ENCODE peak calls at places on chromosomes 6 and 20, in seven cellular contexts. X is epithelial cell of esophagus, J is mucosa of descending colon, H is NT2/D1, N is pulmonary artery endothelial cell, Q is cardiac fibroblast, O is kidney tubule cell. G is an unnamed sample.

GRCh38 chr6:62150048-62150663 is 135.9 kb downstream of the KHDRBS2 start:
- DNase-seq in N (no peak), O (peak; percentile 49), H (peak; percentile 6), J (no peak), Q (peak; percentile 46), X (peak; percentile 70), G (peak; percentile 1)

GRCh38 chr20:44496976-44497375 is 21.3 kb downstream of the TTPAL start:
- DNase-seq in Q (peak; percentile 32), X (peak; percentile 98), J (no peak), O (peak; percentile 94), N (no peak), H (peak; percentile 18), G (no peak)

GRCh38 chr6:101645770-101646169 is 252.3 kb downstream of the GRIK2 start:
- DNase-seq in H (no peak), O (no peak), Q (no peak), N (no peak), J (no peak), X (no peak), G (no peak)

GRCh38 chr20:9999660-10000059 is 35.1 kb upstream of the ANKEF1 start:
- DNase-seq in N (no peak), H (no peak), Q (no peak), O (no peak), X (peak; percentile 35), J (no peak), G (no peak)

GRCh38 chr6:114342826-114343781 is at the start of gene HS3ST5:
- DNase-seq in O (peak; percentile 46), N (no peak), Q (peak; percentile 13), J (peak; percentile 52), X (peak; percentile 6), H (peak; percentile 63), G (no peak)

GRCh38 chr6:144536079-144536478 is 250.9 kb downstream of the UTRN start:
- DNase-seq in Q (no peak), X (no peak), J (no peak), O (no peak), N (no peak), H (no peak), G (no peak)

GRCh38 chr6:145319605-145320004 is 415.7 kb downstream of the EPM2A start:
- DNase-seq in O (no peak), J (no peak), N (no peak), Q (no peak), X (no peak), H (no peak), G (no peak)

GRCh38 chr20:57779401-57780003 is 69.7 kb upstream of the PMEPA1 start:
- DNase-seq in N (no peak), H (no peak), J (no peak), O (peak; percentile 85), Q (no peak), X (peak; percentile 53), G (no peak)

GRCh38 chr20:44702776-44703175 is 12.4 kb upstream of the CCN5 start:
- DNase-seq in H (no peak), J (peak; percentile 80), Q (peak; percentile 98), O (peak; percentile 40), X (no peak), N (peak; percentile 78), G (peak; percentile 63)

GRCh38 chr6:130212215-130212874 is 10.4 kb downstream of the SAMD3 start:
- DNase-seq in H (no peak), O (no peak), X (no peak), N (no peak), Q (no peak), J (no peak), G (no peak)

GRCh38 chr6:8279094-8279805 is 156.1 kb downstream of the SLC35B3 start:
- DNase-seq in H (no peak), J (no peak), X (peak; percentile 9), N (no peak), Q (no peak), O (peak; percentile 46), G (no peak)

GRCh38 chr6:150531957-150532356 is 67.7 kb upstream of the PLEKHG1 start:
- DNase-seq in X (no peak), H (no peak), N (no peak), J (no peak), O (no peak), Q (no peak), G (no peak)